ENCODE peak calls at places on chromosomes 11 and 22, in six cellular contexts. H, I, G, D, J and K are unnamed samples.

GRCh38 chr11:115931684-115932083 is 427.5 kb upstream of the CADM1 start:
- DNase-seq in H (no peak), I (no peak), G (no peak), D (no peak), J (no peak), K (no peak)

GRCh38 chr22:35140879-35141745 is 75.2 kb downstream of the ISX start:
- DNase-seq in H (no peak), I (peak; percentile 23), G (no peak), D (no peak), J (no peak), K (no peak)

GRCh38 chr11:100671471-100671870 is 15.6 kb upstream of the ARHGAP42 start:
- DNase-seq in H (no peak), I (no peak), G (no peak), D (no peak), J (no peak), K (no peak)

GRCh38 chr22:38202437-38203089 is 769 bp downstream of the MAFF start:
- DNase-seq in H (peak; percentile 88), I (peak; percentile 76), G (peak; percentile 98), D (peak; percentile 94), J (peak; percentile 97), K (peak; percentile 89)

GRCh38 chr11:70317576-70318305 is 47.3 kb downstream of the PPFIA1 start:
- DNase-seq in H (no peak), I (no peak), G (no peak), D (no peak), J (no peak), K (no peak)

GRCh38 chr22:50314081-50314454 is 6.6 kb upstream of the PLXNB2 start:
- DNase-seq in H (no peak), I (peak; percentile 16), G (no peak), D (no peak), J (no peak), K (no peak)

GRCh38 chr11:108606495-108607160 is 13.1 kb upstream of the EXPH5 start:
- DNase-seq in H (no peak), I (no peak), G (no peak), D (no peak), J (no peak), K (no peak)

GRCh38 chr11:30585067-30585891 is 874 bp downstream of the MPPED2 start:
- DNase-seq in H (peak; percentile 35), I (peak; percentile 79), G (peak; percentile 88), D (no peak), J (peak; percentile 75), K (peak; percentile 46)

GRCh38 chr11:36192723-36193619 is 96.3 kb downstream of the COMMD9 start:
- DNase-seq in H (no peak), I (no peak), G (no peak), D (no peak), J (no peak), K (no peak)

GRCh38 chr11:108609681-108610080 is 16.1 kb upstream of the EXPH5 start:
- DNase-seq in H (no peak), I (no peak), G (no peak), D (peak; percentile 79), J (no peak), K (no peak)

DNA sequence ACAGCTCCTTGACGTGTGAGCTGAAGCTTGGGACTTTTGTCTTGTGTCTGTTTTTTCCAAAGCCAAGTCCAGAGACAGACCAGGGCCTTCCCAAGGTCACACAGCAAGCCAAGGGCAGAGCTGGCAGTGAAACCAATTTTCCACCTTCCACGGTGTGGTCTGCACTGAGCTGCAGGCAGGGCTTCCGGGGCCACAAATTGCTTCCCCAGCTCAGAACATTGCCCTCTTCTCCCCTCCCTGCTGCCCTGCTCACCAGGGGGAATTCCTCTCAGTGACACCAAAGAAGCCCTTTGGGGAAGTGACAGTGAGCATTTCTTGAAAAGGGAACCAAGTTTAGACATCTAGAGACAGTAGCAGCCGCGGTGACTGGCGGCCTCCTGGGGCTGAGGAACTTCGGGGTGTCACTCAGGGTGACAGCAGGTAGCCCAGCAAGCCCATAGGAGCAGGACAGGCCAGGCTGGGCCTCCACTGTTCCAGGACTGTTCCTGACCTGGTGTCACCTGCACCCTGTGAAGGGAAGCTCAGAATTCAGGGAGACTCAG is 9.2 kb downstream of the FXYD2 start:
- DNase-seq in H (peak; percentile 66), I (no peak), G (no peak), D (no peak), J (no peak), K (peak; percentile 77)
- H3K4me3 ChIP-seq in H (no peak overlapping the region), I (no peak overlapping the region), G (no peak overlapping the region), D (no peak overlapping the region), J (no peak overlapping the region), K (no peak overlapping the region)

GRCh38 chr11:57656936-57657289 is 649 bp upstream of the CLP1 start:
- DNase-seq in H (no peak), I (no peak), G (no peak), D (no peak), J (no peak), K (no peak)
- H3K4me3 ChIP-seq in H (no peak overlapping the region), I (peak overlapping the region; percentile 71), G (no peak overlapping the region), D (peak overlapping the region; percentile 14), J (peak overlapping the region; percentile 44), K (peak overlapping the region; percentile 71)

GRCh38 chr11:71928739-71929443 is at the start of gene RNF121:
- DNase-seq in H (peak; percentile 97), I (peak; percentile 93), G (peak; percentile 100), D (peak; percentile 96), J (peak; percentile 99), K (peak; percentile 98)

GRCh38 chr11:71927813-71928738 is at the start of gene XNDC1N:
- DNase-seq in H (peak; percentile 81), I (peak; percentile 82), G (peak; percentile 89), D (peak; percentile 91), J (peak; percentile 76), K (peak; percentile 55)

GRCh38 chr11:71931245-71931602 is 2.4 kb downstream of the RNF121 start:
- DNase-seq in H (no peak), I (no peak), G (no peak), D (no peak), J (no peak), K (no peak)

GRCh38 chr11:71929491-71929890 is 645 bp downstream of the RNF121 start:
- DNase-seq in H (no peak), I (no peak), G (no peak), D (no peak), J (no peak), K (no peak)

DNA sequence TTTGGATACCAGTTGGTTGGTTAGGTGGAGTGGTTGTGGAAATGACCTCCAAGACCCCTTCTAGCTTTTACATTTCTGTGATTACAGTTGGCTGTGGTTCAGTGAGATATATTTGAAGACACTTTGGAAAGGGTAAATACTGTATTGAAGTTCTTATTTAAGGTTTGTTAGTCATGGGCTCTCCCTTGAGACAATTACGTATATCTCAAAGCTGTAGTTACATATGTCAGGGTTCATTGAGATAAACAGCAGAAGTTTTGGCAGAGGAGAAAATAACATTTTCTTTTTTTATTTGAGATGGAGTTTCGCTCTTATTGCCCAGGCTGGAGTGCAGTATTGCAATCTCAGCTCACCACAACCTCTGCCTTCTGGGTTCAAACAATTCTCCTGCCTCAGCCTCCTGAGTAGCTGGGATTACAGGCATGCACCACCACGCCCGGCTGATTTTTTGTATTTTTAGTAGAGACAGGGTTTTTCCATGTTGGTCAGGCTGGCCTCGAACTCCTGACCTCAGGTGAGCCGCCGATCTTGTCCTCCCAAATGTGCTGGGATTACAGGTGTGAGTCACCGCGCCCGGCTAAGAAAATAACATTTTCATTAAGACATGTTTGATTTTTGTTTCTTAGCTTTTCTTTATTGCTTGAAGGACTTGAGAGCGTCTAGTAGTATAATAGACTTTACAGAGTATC is 1.9 kb downstream of the RNF121 start:
- DNase-seq in H (no peak), I (no peak), G (no peak), D (peak; percentile 36), J (no peak), K (no peak)
- H3K4me3 ChIP-seq in H (no peak overlapping the region), I (peak overlapping the region; percentile 87), G (no peak overlapping the region), D (no peak overlapping the region), J (no peak overlapping the region), K (no peak overlapping the region)

GRCh38 chr11:2445107-2445947 is 519 bp downstream of the KCNQ1 start:
- DNase-seq in H (peak; percentile 51), I (no peak), G (no peak), D (no peak), J (peak; percentile 64), K (peak; percentile 28)
- H3K4me3 ChIP-seq in H (peak overlapping the region; percentile 69), I (no peak overlapping the region), G (no peak overlapping the region), D (peak overlapping the region; percentile 28), J (peak overlapping the region; percentile 65), K (peak overlapping the region; percentile 57)

GRCh38 chr11:117042689-117043088 is 55.5 kb downstream of the SIK3 start:
- DNase-seq in H (no peak), I (no peak), G (no peak), D (no peak), J (no peak), K (no peak)

GRCh38 chr11:117045196-117045595 is 53.0 kb downstream of the SIK3 start:
- DNase-seq in H (peak; percentile 24), I (no peak), G (no peak), D (peak; percentile 44), J (no peak), K (no peak)

GRCh38 chr11:117039897-117040296 is 58.3 kb downstream of the SIK3 start:
- DNase-seq in H (no peak), I (no peak), G (no peak), D (no peak), J (no peak), K (no peak)

GRCh38 chr11:117045956-117046355 is 52.3 kb downstream of the SIK3 start:
- DNase-seq in H (no peak), I (no peak), G (no peak), D (peak; percentile 83), J (no peak), K (no peak)

DNA sequence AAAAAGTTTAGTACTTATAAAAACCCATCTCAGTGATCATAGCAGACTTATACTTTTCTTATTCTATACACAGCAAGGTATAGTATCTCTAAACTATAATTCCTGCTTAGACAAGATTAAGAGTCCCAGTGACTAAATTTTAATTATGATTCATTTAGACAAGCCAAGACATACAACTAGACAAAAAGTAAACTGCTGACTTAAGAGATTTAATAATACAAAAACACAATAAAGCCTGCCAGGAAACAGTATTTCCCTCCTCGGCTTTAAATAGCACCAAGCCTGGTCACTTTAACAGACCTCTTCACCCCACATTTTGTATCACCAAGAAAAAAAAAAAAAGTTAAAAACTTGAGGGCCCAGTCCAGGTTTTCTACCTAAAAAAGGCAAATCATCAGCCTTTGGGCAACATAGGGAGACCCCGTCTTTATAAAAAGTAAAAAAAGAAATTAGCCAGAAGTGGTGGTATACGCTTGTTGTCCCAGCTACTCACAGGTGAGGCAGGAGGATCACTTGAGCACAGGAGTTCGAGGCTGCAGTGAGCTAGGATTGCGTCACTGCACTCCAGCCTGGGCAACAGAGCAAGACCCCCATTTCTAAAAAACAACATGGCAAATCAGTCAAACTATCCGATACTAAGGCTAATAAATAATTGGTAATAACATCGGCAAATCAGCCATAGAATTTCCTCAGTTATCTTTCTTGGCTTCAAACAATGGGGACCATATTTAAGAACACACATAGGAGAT is 53.8 kb downstream of the SIK3 start:
- DNase-seq in H (no peak), I (no peak), G (no peak), D (no peak), J (no peak), K (no peak)
- H3K4me3 ChIP-seq in H (no peak overlapping the region), I (no peak overlapping the region), G (no peak overlapping the region), D (no peak overlapping the region), J (no peak overlapping the region), K (no peak overlapping the region)

GRCh38 chr11:64745523-64746328 is 1.8 kb upstream of the RASGRP2 start:
- DNase-seq in H (peak; percentile 71), I (peak; percentile 96), G (peak; percentile 96), D (peak; percentile 75), J (peak; percentile 96), K (peak; percentile 95)
- H3K4me3 ChIP-seq in H (no peak overlapping the region), I (peak overlapping the region; percentile 56), G (no peak overlapping the region), D (peak overlapping the region; percentile 47), J (peak overlapping the region; percentile 77), K (peak overlapping the region; percentile 61)

DNA sequence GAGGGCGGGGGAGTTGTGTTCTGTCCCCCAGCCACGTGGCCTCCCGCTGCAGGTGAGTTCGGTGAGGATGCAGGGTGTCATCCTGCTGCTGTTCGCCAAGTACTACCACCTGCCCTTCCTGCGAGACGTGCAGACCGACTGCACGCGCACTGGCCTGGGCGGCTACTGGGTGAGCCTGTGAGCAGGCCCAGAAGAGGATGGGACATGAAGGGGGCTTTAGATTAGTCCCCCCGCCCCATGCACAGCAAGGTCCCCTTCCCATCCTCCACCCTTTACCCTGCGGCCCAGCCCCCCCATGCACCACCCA is 4.1 kb downstream of the INPP5J start:
- DNase-seq in H (no peak), I (no peak), G (no peak), D (no peak), J (peak; percentile 42), K (no peak)
- H3K4me3 ChIP-seq in H (no peak overlapping the region), I (no peak overlapping the region), G (no peak overlapping the region), D (no peak overlapping the region), J (no peak overlapping the region), K (no peak overlapping the region)